ENCODE peak calls at places on chromosomes 12 and 14, in six cellular contexts. B is neuronal stem cell, P is IMR-90, G is mesenchymal stem cell, K is H9, I is H1. O is an unnamed sample.

GRCh38 chr12:113152835-113153814 is 3.6 kb downstream of the CFAP73 start:
- DNase-seq in B (no peak), K (peak), P (peak), G (peak), I (peak), O (peak)

GRCh38 chr14:92495041-92495440 is 18.5 kb upstream of the RIN3 start:
- DNase-seq in G (peak), K (no peak), I (no peak), B (no peak), P (peak), O (peak)

GRCh38 chr14:69904246-69904645 is 25.0 kb downstream of the SMOC1 start:
- DNase-seq in B (no peak), G (no peak), I (peak), K (no peak), P (no peak), O (no peak)

GRCh38 chr12:22018860-22019259 is 27.2 kb upstream of the CMAS start:
- DNase-seq in I (no peak), G (no peak), P (peak), B (no peak), K (no peak), O (no peak)

GRCh38 chr12:41213648-41214047 is 25.5 kb downstream of the PDZRN4 start:
- DNase-seq in K (no peak), B (no peak), P (no peak), G (no peak), I (no peak), O (no peak)

GRCh38 chr14:75724414-75725204 is 63.6 kb downstream of the TTLL5 start:
- DNase-seq in G (no peak), P (no peak), I (no peak), K (no peak), B (no peak), O (no peak)

GRCh38 chr14:23436327-23437141 is 1.1 kb upstream of the MYH7 start:
- DNase-seq in G (no peak), I (no peak), P (no peak), B (no peak), K (no peak), O (no peak)

GRCh38 chr12:77998236-77998786 is 167.6 kb downstream of the NAV3 start:
- DNase-seq in P (no peak), K (no peak), G (no peak), B (no peak), I (no peak), O (no peak)

GRCh38 chr12:54035561-54036377 is 2.9 kb downstream of the HOXC5 start:
- DNase-seq in K (no peak), G (no peak), I (no peak), B (no peak), P (no peak), O (no peak)

GRCh38 chr14:21069388-21070082 is 569 bp upstream of the ARHGEF40 start:
- DNase-seq in B (peak), I (peak), G (peak), P (peak), K (peak), O (no peak)

GRCh38 chr14:21068521-21069387 is 1.4 kb upstream of the ARHGEF40 start:
- DNase-seq in I (peak), K (peak), G (peak), B (peak), P (peak), O (peak)

GRCh38 chr14:21071225-21072041 is 1.3 kb downstream of the ARHGEF40 start:
- DNase-seq in P (peak), I (no peak), G (peak), K (peak), B (peak), O (peak)

GRCh38 chr14:21070610-21071224 is 613 bp downstream of the ARHGEF40 start:
- DNase-seq in K (peak), I (peak), P (peak), B (peak), G (peak), O (peak)

DNA sequence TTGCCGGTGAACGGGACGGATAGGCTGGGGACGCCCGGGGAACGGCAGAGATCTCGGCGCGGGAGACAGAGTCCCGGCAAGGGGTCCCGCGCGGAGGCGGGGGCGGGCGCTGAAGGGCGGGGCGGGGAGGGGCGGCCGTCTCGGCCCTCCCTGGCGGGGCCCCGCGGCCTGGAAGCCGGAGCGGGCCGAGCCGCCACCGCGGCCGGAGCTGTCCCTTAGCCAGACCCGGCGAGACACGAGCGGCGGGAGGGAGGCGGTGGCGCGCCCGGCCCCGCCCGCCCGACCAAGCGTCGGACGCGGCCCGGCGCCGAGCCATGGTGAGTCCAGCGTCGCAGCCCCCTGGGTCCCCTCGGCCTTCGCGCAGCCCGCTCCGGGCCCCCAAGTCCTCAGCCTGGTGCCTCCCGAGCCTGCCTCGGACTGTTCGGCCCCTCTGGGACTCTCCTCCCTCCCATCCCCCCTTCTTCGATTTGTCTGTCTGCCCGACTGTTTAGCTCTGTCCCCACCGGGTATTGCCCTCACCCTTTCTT is at the start of gene ARHGEF40:
- DNase-seq in P (peak), K (peak), B (no peak), I (no peak), G (peak), O (peak)
- H2BK5ac ChIP-seq in P (peak), K (no peak), B (peak), I (peak), G (peak), O (peak)

DNA sequence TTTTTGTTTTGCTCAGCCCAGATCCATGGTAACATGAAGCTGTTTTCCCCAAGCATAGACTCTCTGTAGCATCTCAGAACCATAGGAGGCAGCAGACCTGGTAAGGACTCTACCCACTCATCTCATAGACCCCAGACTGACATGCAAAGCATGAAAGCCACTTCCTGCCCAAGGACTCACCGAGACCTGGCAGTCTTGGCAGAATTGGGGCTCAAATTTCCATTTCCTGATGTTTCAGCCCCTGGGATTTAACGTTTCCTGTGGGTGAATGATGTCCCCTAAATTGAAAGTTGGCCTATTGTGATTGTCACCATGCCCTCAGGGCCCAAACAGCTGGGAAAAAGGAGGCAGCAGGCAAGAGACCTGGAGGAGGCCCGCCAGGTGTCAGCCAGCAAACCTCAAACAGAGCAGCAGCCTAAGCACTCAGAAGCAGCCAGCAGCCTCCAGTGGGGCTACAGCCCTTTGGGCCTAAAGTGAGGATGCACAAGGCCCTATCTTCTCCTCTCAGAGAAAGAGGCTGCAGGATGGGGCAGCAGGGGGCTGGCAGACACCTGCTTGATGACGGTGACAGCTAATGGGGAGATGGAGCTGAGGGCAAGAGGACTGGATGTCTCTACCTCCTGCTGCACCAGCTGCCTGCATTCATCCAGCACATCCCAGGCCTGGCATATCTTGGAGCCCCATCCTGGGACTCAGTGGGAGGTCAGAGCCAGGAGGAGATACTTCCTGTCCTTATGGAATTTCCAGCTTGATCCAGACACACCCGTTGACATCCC is 8.5 kb downstream of the KRT85 start:
- DNase-seq in I (no peak), P (no peak), G (no peak), K (no peak), B (no peak), O (no peak)
- H2AFZ ChIP-seq in I (no peak), P (no peak), G (no peak), K (no peak), B (no peak), O (no peak)

GRCh38 chr12:6612652-6613014 is 5.5 kb upstream of the CHD4 start:
- DNase-seq in G (no peak), I (no peak), P (no peak), K (no peak), B (no peak), O (no peak)

GRCh38 chr12:6613015-6613775 is 6.0 kb upstream of the CHD4 start:
- DNase-seq in B (peak), I (no peak), G (peak), P (peak), K (peak), O (no peak)

GRCh38 chr12:6615802-6616201 is 8.6 kb upstream of the CHD4 start:
- DNase-seq in B (no peak), G (no peak), I (no peak), K (no peak), P (no peak), O (no peak)

GRCh38 chr12:6613776-6614512 is 6.8 kb upstream of the CHD4 start:
- DNase-seq in B (peak), P (peak), I (peak), K (peak), G (peak), O (peak)

DNA sequence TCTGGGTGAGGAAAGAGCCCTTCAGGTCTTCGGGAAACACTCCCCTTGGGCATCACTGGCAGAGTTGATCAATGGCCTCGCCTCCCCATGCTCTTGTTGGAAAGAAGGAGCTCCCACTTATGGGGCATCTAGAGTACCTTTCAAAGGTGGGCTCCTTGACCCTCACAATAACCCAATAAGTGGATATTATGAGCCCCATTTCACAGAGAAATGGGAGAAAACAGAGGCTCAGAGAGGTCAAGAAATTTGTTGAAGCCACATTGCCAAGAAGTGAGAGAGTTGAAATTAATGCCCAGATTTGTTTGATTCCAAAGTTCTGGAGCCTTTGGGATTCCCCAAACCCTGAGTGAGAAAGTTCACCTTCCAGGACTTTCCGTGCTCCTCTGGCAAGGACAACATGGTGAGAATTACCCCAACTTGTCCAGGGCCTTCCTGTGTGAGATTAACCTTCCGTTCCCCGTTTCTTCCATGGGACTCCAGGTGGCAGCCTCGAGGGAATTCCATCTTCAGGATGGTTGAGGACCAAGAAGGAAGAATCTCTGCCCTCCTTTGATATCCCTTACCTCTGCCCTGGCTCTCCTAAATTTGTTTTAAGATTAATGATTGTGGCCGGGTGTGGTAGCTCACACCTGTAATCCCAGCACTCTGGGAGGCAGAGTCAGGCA is 7.5 kb upstream of the CHD4 start:
- DNase-seq in K (peak), G (peak), B (no peak), P (no peak), I (no peak), O (no peak)
- H2BK5ac ChIP-seq in K (no peak), G (peak), B (peak), P (peak), I (peak), O (peak)

GRCh38 chr12:12582895-12583303 is 20.2 kb upstream of the DUSP16 start:
- DNase-seq in K (no peak), P (peak), I (no peak), B (no peak), G (peak), O (peak)
- H2AFZ ChIP-seq in K (no peak), P (peak), I (no peak), B (no peak), G (no peak), O (no peak)

GRCh38 chr12:27523305-27523641 is 733 bp upstream of the PPFIBP1 start:
- DNase-seq in G (no peak), K (no peak), I (no peak), P (no peak), B (no peak), O (no peak)

GRCh38 chr12:27521981-27522380 is 2.0 kb upstream of the PPFIBP1 start:
- DNase-seq in P (no peak), B (no peak), I (no peak), K (no peak), G (no peak), O (no peak)

GRCh38 chr12:27523642-27524488 is at the start of gene PPFIBP1:
- DNase-seq in I (peak), K (peak), P (peak), G (peak), B (peak), O (peak)

GRCh38 chr12:27517961-27518668 is 5.9 kb upstream of the PPFIBP1 start:
- DNase-seq in G (no peak), P (no peak), B (no peak), I (no peak), K (no peak), O (no peak)

GRCh38 chr12:27521066-27521465 is 2.9 kb upstream of the PPFIBP1 start:
- DNase-seq in B (no peak), I (no peak), G (no peak), K (peak), P (peak), O (peak)
- H2BK5ac ChIP-seq in B (no peak), I (no peak), G (no peak), K (no peak), P (peak), O (peak)

GRCh38 chr12:98519257-98519907 is 4.0 kb downstream of the TMPO start:
- DNase-seq in K (no peak), G (no peak), I (no peak), B (no peak), P (no peak), O (no peak)

GRCh38 chr12:98515368-98516183 is at the start of gene TMPO:
- DNase-seq in G (peak), I (peak), B (peak), P (peak), K (peak), O (peak)

GRCh38 chr12:98513379-98514318 is 1.7 kb upstream of the TMPO start:
- DNase-seq in G (no peak), P (no peak), I (no peak), B (no peak), K (no peak), O (no peak)

GRCh38 chr12:98514984-98515367 is 414 bp upstream of the TMPO start:
- DNase-seq in B (no peak), G (no peak), P (no peak), K (no peak), I (no peak), O (no peak)

GRCh38 chr12:98516184-98516873 is 939 bp downstream of the TMPO start:
- DNase-seq in G (peak), K (peak), B (peak), I (peak), P (peak), O (peak)
- H2AFZ ChIP-seq in G (peak), K (no peak), B (peak), I (no peak), P (peak), O (peak)

GRCh38 chr12:81976661-81977060 is 217.5 kb upstream of the PPFIA2 start:
- DNase-seq in P (no peak), G (no peak), K (no peak), B (no peak), I (no peak), O (no peak)

GRCh38 chr12:81974762-81975161 is 215.6 kb upstream of the PPFIA2 start:
- DNase-seq in I (no peak), G (no peak), B (no peak), P (no peak), K (no peak), O (no peak)
- H2BK5ac ChIP-seq in I (no peak), G (no peak), B (no peak), P (no peak), K (no peak), O (no peak)

DNA sequence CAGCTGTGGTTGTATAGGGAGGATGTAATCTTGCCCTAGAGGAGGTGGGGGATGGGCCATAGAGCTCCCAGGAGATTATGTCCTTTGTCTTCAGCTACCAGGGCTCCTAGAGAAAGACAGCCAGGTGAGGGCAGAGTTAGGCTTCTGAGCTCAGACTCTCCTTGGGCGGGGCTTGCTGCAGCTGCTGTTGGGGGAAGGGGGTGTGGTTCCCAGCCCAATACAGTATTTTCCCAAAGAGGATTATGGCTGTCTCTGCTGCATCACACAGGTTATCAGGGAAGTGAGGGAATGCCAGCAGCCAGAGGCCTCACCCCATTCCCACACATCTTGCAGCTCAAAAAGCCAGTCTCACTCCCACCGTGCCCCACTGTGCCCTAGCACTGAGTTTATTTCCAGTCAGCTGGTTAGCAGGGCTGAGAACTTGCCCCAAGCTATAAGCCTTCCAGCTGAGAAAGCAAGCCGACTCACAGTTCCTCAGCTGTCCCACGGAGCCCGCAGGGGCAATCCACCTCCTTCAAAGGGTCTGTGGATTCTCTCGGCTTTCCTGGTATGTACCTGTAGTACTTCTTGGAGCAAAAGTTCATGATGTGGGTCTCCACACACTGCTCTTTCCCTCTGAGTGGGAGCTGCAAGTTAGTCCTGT is 217.3 kb upstream of the CPNE8 start:
- DNase-seq in B (no peak), G (no peak), K (peak), I (peak), P (no peak), O (peak)
- H2AFZ ChIP-seq in B (peak), G (no peak), K (no peak), I (peak), P (no peak), O (peak)

DNA sequence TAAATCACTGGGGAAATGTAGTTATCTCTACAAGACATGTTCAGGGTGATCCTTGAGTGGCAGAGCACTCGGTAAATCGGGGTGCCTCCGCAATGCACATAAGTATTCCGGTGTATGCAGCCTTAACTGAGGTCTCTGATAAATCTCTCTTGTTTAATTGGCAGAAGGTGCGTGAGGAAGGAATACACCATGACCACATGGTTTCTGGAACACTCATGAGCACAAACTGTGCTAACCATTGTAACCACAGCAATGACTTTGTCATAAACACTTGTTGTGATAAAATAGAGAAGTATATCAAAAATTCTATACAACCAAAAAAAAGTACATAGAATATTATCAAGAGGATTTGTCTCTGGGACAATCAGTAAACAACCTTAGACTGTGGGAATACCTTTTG is 146.8 kb upstream of the DIO2 start:
- DNase-seq in P (no peak), G (no peak), B (no peak), K (no peak), I (no peak), O (no peak)
- H2BK5ac ChIP-seq in P (no peak), G (no peak), B (no peak), K (no peak), I (no peak), O (no peak)